ENCODE peak calls at places on chromosome 22, in seven cellular contexts. X, V, I, F, Y, R and K are unnamed samples.

GRCh38 chr22:18987765-18988164 is 51.7 kb upstream of the PRODH start:
- DNase-seq in X (no peak), V (peak), I (no peak), F (peak), Y (no peak), R (peak), K (no peak)

GRCh38 chr22:38353142-38353629 is 36.0 kb upstream of the CSNK1E start:
- DNase-seq in X (no peak), V (peak), I (peak), F (peak), Y (peak), R (peak), K (peak)

GRCh38 chr22:27124336-27125023 is 467.1 kb downstream of the MIAT start:
- DNase-seq in X (no peak), V (no peak), I (no peak), F (no peak), Y (no peak), R (no peak), K (no peak)

GRCh38 chr22:35740616-35741015 is 22.9 kb downstream of the APOL5 start:
- DNase-seq in X (no peak), V (no peak), I (no peak), F (no peak), Y (no peak), R (no peak), K (no peak)

GRCh38 chr22:36003972-36004674 is 24.5 kb downstream of the RBFOX2 start:
- DNase-seq in X (no peak), V (no peak), I (no peak), F (no peak), Y (no peak), R (no peak), K (no peak)

GRCh38 chr22:33426451-33426850 is 368.3 kb upstream of the SYN3 start:
- DNase-seq in X (no peak), V (no peak), I (no peak), F (no peak), Y (no peak), R (no peak), K (no peak)

GRCh38 chr22:25219948-25220442 is 556 bp downstream of the CRYBB2 start:
- DNase-seq in X (no peak), V (no peak), I (no peak), F (no peak), Y (no peak), R (no peak), K (no peak)

GRCh38 chr22:36332623-36333331 is 55.0 kb downstream of the MYH9 start:
- DNase-seq in X (no peak), V (peak), I (peak), F (peak), Y (peak), R (peak), K (peak)

GRCh38 chr22:23789121-23789520 is 2.4 kb downstream of the SMARCB1 start:
- DNase-seq in X (no peak), V (no peak), I (no peak), F (no peak), Y (no peak), R (no peak), K (no peak)

GRCh38 chr22:36548606-36549005 is 19.6 kb upstream of the EIF3D start:
- DNase-seq in X (no peak), V (no peak), I (no peak), F (no peak), Y (no peak), R (no peak), K (no peak)

GRCh38 chr22:49201046-49201970 is 626.4 kb downstream of the BRD1 start:
- DNase-seq in X (no peak), V (no peak), I (no peak), F (peak), Y (no peak), R (no peak), K (no peak)

GRCh38 chr22:39471421-39472141 is 14.8 kb downstream of the MGAT3 start:
- DNase-seq in X (no peak), V (peak), I (no peak), F (no peak), Y (no peak), R (peak), K (peak)

GRCh38 chr22:19892249-19892879 is 37.7 kb upstream of the GNB1L start:
- DNase-seq in X (no peak), V (peak), I (peak), F (no peak), Y (no peak), R (peak), K (no peak)

GRCh38 chr22:28005513-28005912 is 86.5 kb upstream of the PITPNB start:
- DNase-seq in X (no peak), V (no peak), I (no peak), F (no peak), Y (no peak), R (no peak), K (no peak)

GRCh38 chr22:19430890-19431541 is 517 bp downstream of the HIRA start:
- DNase-seq in X (no peak), V (peak), I (no peak), F (peak), Y (peak), R (no peak), K (peak)

GRCh38 chr22:17381237-17381913 is 12.1 kb downstream of the CECR2 start:
- DNase-seq in X (no peak), V (peak), I (no peak), F (no peak), Y (no peak), R (no peak), K (no peak)

GRCh38 chr22:47052236-47053012 is 290.0 kb downstream of the TBC1D22A start:
- DNase-seq in X (no peak), V (no peak), I (no peak), F (no peak), Y (no peak), R (no peak), K (no peak)
- TF ChIP-seq CTCF in X (no peak), V (no peak), I (no peak), F (no peak), Y (no peak), R (no peak), K (no peak)

GRCh38 chr22:29313126-29314071 is 2.1 kb downstream of the RASL10A start:
- DNase-seq in X (no peak), V (no peak), I (no peak), F (peak), Y (no peak), R (no peak), K (no peak)
- TF ChIP-seq CTCF in X (peak), V (peak), I (peak), F (peak), Y (peak), R (peak), K (peak)

GRCh38 chr22:32270641-32271369 is 15.7 kb upstream of the SLC5A4 start:
- DNase-seq in X (no peak), V (no peak), I (no peak), F (no peak), Y (no peak), R (no peak), K (no peak)

GRCh38 chr22:32269316-32269715 is 14.2 kb upstream of the SLC5A4 start:
- DNase-seq in X (no peak), V (no peak), I (no peak), F (no peak), Y (no peak), R (no peak), K (no peak)

GRCh38 chr22:32267011-32267410 is 11.9 kb upstream of the SLC5A4 start:
- DNase-seq in X (no peak), V (no peak), I (no peak), F (no peak), Y (no peak), R (no peak), K (no peak)

GRCh38 chr22:32261306-32261705 is 6.2 kb upstream of the SLC5A4 start:
- DNase-seq in X (no peak), V (no peak), I (no peak), F (no peak), Y (no peak), R (no peak), K (no peak)

GRCh38 chr22:32265882-32266767 is 11.0 kb upstream of the SLC5A4 start:
- DNase-seq in X (peak), V (peak), I (peak), F (peak), Y (peak), R (peak), K (peak)
- TF ChIP-seq CTCF in X (peak), V (peak), I (peak), F (peak), Y (peak), R (peak), K (peak)

DNA sequence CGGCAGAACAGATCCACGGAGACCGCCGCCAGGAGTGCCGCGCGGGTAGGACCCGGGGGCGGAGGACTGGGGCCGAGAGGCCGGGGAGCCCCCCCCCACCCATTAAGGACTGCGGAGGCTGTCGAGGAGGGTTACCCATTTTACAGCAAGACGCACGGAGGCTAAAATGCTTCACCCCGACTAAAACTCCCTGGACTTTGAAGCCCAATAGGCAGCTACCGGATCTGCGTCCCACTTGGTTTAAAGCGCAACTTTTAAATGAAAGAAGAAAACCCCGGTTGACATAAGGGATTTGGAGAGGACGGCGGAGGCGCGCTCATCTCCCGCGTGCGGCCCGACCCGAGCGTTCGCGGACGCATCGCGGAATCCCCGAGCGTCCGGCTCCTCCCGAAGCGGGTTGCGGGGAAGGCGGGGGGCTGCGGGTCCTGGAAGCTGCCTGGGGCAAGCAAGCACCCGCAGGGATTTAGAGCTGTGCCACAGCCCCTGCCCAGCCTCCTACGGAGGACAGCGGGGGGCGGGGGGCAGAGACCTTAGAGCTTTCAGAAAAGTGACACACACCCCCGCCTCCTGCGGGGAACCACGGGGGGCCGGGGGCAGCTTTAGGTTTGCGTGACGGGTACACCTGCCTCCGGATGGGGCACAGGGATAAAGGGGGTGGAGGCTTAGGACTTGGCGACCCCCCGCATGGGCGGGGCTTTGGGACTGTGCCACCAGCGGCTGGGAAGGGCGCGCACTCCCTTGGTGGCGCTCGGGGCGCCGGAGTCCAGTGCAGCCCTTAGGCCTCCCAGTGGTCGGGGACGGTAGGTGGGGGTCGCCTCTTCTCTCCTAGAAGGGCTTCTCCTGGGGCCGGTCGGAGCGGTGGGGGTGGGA is 761 bp upstream of the CELSR1 start:
- DNase-seq in X (no peak), V (peak), I (no peak), F (peak), Y (no peak), R (no peak), K (peak)
- TF ChIP-seq CTCF in X (peak), V (peak), I (no peak), F (no peak), Y (no peak), R (peak), K (peak)

DNA sequence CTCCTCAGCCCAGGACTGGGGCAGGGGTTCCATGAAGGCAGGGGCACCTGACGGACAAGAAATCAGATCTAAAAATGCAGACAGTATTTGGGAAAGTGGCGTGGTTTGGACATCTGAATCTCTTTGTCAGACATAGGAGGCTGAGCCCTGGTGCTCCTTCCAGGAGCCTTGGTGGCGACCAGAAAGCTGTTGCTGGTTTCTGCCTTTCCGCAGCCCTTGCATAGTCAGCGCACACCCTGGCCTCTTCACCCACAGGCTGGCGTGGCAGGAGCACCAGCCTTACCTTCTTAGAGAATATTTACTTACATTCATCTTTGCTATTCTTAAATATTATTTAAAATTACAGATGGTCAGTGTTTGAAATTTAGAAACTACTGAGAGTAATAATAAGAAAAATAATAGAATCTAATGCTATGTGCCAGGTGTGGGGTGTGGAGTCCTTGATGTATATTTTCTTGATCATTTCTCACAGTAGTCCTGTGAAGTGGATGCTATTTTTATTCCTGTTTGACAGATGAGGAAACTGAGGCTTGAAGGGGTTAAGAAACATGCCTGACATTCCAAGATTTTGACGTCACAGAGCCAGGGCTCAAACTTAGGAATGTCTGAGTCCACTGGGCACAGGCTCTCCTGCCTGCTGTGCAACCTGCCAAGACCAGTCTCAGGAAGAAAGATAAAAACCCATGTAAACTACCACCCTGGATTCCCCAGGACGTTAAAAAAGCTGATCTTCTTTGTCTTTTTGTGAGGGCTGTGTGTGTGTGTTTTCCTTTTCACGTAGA is 51.6 kb downstream of the TBC1D22A start:
- DNase-seq in X (peak), V (no peak), I (no peak), F (no peak), Y (no peak), R (no peak), K (peak)
- TF ChIP-seq CTCF in X (no peak), V (no peak), I (no peak), F (no peak), Y (no peak), R (no peak), K (no peak)

GRCh38 chr22:43491177-43491576 is 79.4 kb downstream of the MPPED1 start:
- DNase-seq in X (no peak), V (no peak), I (no peak), F (no peak), Y (no peak), R (no peak), K (no peak)

GRCh38 chr22:43493297-43493696 is 81.5 kb downstream of the MPPED1 start:
- DNase-seq in X (no peak), V (no peak), I (no peak), F (no peak), Y (no peak), R (no peak), K (no peak)

GRCh38 chr22:43488937-43489336 is 77.1 kb downstream of the MPPED1 start:
- DNase-seq in X (no peak), V (no peak), I (no peak), F (no peak), Y (no peak), R (no peak), K (no peak)

GRCh38 chr22:43490311-43490710 is 78.5 kb downstream of the MPPED1 start:
- DNase-seq in X (no peak), V (no peak), I (no peak), F (no peak), Y (no peak), R (no peak), K (no peak)

DNA sequence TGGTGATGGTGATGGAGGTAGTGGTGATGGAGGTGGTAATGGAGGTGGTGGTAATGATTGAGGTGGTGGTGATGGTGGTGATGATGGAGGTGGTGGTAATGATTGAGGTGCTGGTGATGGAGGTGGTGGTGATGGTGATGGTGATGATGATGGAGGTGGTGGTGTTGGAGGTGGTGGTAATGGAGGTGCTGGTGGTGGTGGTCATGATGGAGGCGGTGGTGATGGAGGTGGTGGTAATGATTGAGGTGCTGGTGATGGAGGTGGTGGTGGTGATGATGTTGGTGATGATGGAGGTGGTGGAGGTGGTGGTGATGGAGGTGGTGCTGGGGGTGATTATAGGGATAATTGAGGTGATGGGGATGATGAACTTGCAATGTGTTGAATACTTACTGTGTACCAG is 79.9 kb downstream of the MPPED1 start:
- DNase-seq in X (no peak), V (no peak), I (no peak), F (no peak), Y (no peak), R (no peak), K (no peak)
- TF ChIP-seq CTCF in X (no peak), V (no peak), I (no peak), F (no peak), Y (no peak), R (no peak), K (no peak)

DNA sequence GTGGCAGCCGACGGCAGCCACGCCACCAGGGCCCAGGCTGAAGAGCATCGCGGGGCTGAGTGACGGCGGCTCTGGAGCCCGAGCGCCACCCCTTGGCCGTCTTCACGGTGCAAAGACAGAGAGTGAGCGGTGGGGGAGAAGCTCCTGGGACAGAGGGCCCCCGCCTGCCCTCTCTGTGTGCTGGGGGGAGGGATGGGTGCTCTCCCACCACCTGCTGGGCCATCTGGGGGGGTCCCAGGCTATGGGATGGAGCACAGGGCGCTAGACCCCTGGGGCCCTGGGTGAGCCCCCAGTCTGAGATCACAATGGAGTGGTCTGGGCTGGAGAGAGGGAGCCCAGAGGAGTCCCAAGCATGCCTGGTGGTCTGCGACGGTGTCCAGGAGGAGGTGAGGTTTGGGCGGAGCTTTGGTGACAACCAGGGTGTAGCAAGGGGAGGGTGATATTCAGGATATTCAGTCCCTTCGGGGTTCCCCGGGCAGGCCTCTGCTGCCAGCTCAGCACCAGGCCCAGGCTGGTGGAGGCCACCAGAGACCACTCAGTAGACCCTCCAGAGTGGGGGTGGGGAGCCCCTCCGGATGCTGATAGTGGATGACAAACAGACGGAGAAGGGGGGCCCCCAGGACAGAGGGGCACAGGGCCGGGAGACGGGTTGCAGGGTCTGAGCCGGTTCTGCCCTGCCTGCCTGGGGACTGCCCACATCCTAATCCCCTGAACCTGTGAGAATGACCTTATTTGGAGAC is 78.1 kb upstream of the PRR5 start:
- DNase-seq in X (no peak), V (peak), I (no peak), F (peak), Y (no peak), R (peak), K (no peak)
- TF ChIP-seq CTCF in X (peak), V (peak), I (peak), F (peak), Y (no peak), R (peak), K (peak)